ENCODE peak calls at places on chromosomes 13 and 19, in five cellular contexts. M is lung, I is cardiac fibroblast, T is PC-9, X is astrocyte of the spinal cord. P is an unnamed sample.

GRCh38 chr19:49229416-49229815 is 71.8 kb downstream of the TRPM4 start:
- DNase-seq in I (no peak), T (no peak), X (no peak), M (no peak), P (no peak)

GRCh38 chr13:111493468-111493867 is 173.0 kb downstream of the TEX29 start:
- DNase-seq in X (no peak), T (no peak), I (no peak), M (no peak), P (no peak)

GRCh38 chr13:97030705-97031452 is 36.6 kb upstream of the OXGR1 start:
- DNase-seq in I (peak), X (peak), T (peak), M (no peak), P (peak)

GRCh38 chr19:55702131-55702627 is 27.2 kb downstream of the EPN1 start:
- DNase-seq in M (no peak), I (no peak), T (no peak), X (no peak), P (no peak)

GRCh38 chr19:17450264-17451075 is 2.0 kb upstream of the TMEM221 start:
- DNase-seq in X (no peak), I (no peak), M (no peak), T (peak), P (peak)

GRCh38 chr19:3563689-3564269 is 6.4 kb upstream of the MFSD12 start:
- DNase-seq in T (no peak), M (no peak), I (no peak), X (no peak), P (no peak)

GRCh38 chr19:29777916-29778315 is 33.9 kb upstream of the CCNE1 start:
- DNase-seq in T (no peak), M (no peak), X (no peak), I (no peak), P (no peak)

GRCh38 chr19:10113964-10114650 is 2.6 kb downstream of the P2RY11 start:
- DNase-seq in X (no peak), T (no peak), I (no peak), M (no peak), P (no peak)

GRCh38 chr13:114263590-114263989 is 17.8 kb upstream of the UPF3A start:
- DNase-seq in X (no peak), M (no peak), T (no peak), I (no peak), P (no peak)

GRCh38 chr19:17441241-17442135 is 7.0 kb downstream of the TMEM221 start:
- DNase-seq in T (no peak), X (peak), I (peak), M (no peak), P (peak)

GRCh38 chr19:1156305-1156801 is 17.7 kb downstream of the SBNO2 start:
- DNase-seq in I (no peak), M (no peak), X (no peak), T (no peak), P (no peak)

GRCh38 chr13:28542804-28543203 is 47.9 kb upstream of the FLT1 start:
- DNase-seq in X (no peak), I (no peak), T (no peak), M (no peak), P (no peak)

GRCh38 chr13:114131581-114132418 is 623 bp downstream of the RASA3 start:
- DNase-seq in T (no peak), M (no peak), I (peak), X (peak), P (peak)

GRCh38 chr13:59497845-59498244 is 665.9 kb downstream of the DIAPH3 start:
- DNase-seq in I (no peak), M (no peak), X (no peak), T (no peak), P (no peak)

GRCh38 chr13:40230833-40231266 is 435.6 kb downstream of the FOXO1 start:
- DNase-seq in T (no peak), M (no peak), X (peak), I (peak), P (no peak)

GRCh38 chr19:51598159-51598915 is 27.3 kb downstream of the ZNF175 start:
- DNase-seq in T (no peak), I (no peak), X (no peak), M (no peak), P (no peak)

GRCh38 chr13:73025212-73026012 is 33.4 kb upstream of the KLF5 start:
- DNase-seq in I (peak), X (peak), T (no peak), M (no peak), P (peak)

GRCh38 chr19:46453661-46454060 is 17.7 kb downstream of the PNMA8A start:
- DNase-seq in T (no peak), X (no peak), M (no peak), I (no peak), P (peak)

GRCh38 chr19:3670796-3671679 is 29.2 kb downstream of the PIP5K1C start:
- DNase-seq in I (peak), T (no peak), M (peak), X (peak), P (no peak)

GRCh38 chr19:35266904-35267817 is 1.6 kb upstream of the USF2 start:
- DNase-seq in I (no peak), M (no peak), T (peak), X (no peak), P (peak)

DNA sequence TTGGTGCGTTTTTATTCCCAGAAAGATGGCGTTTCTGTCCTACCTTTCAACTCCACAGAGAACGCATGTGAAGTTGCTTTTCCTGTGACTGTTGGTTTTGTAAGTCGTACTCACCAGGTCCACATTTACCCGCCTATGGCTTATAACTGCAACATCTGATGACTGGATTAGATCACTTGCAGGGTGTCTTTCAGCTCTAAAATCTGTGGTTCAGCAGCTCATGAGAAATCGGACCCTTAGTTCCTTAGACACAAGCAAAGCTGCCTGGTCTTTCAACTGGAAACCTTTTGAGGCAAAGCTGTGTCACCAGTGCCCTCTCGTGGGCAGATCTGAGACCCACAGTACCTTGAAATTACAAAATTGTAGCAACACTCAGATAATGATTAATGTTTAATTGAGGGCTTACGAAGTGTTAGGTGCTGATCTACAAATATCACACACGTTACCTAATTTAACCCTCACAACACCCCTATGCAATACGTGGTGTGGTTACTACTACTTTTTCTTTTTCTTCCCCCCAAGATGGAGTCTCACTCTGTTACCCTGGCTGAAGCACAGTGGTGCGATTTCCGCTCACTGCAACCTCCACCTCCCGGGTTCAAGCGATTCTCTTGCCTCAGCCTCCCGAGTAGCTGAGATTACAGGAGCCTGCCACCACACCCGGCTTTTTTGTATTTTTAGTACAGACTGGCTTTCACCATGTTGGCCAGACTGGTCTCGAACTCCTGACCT is 65.4 kb downstream of the RUBCNL start:
- DNase-seq in T (peak), X (peak), I (peak), M (no peak), P (peak)
- TF ChIP-seq CTCF in T (peak), X (peak), I (peak), M (peak), P (peak)

GRCh38 chr19:7888145-7888825 is at the start of gene LRRC8E:
- DNase-seq in I (peak), T (peak), X (peak), M (peak), P (peak)

GRCh38 chr19:7885818-7886217 is 2.5 kb upstream of the LRRC8E start:
- DNase-seq in I (no peak), X (no peak), M (no peak), T (no peak), P (no peak)

GRCh38 chr19:7888826-7889217 is 512 bp downstream of the LRRC8E start:
- DNase-seq in X (no peak), I (no peak), T (no peak), M (no peak), P (no peak)

GRCh38 chr19:7883796-7884570 is 4.3 kb upstream of the LRRC8E start:
- DNase-seq in I (peak), T (no peak), M (no peak), X (no peak), P (peak)

DNA sequence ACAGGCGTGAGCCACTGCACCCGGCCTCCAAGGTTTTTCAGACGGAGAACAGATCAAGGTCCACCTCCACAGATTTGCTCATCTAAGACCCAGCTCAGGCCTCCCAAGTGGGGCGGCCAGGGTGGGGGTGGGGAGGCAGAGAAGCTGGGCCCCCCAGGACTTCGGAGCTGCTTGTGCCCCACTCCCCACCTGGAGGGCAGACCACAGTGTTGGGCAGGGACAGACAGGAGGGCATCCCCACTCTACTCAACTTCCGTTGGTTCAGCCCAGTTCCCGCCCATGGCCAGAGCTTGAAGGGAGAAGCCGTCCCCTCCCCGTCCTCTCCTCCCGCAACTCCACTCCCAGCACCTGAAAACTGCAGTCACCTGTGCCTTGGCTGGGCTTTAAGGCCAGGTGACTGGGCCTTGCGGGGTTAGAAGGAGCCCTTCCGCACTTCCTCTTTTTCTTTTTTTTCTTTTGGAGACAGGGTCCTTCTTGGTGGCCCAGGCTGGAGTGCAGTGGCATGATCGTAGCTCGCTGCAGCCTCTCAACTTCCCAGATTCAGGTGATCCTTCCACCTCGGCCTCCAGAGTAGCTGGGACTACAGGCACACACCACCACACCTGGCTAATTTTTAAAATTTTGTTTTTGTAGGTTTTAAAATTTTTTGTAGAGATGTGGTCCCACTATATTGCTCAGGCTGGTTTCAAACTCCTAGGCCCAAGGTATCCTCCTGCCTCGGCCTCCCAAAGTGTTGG is 734 bp upstream of the LRRC8E start:
- DNase-seq in T (no peak), X (no peak), M (no peak), I (no peak), P (no peak)
- H3K4me3 ChIP-seq in T (peak), X (no peak), M (no peak), I (no peak), P (no peak)

GRCh38 chr19:39768811-39769210 is 9.8 kb upstream of the LEUTX start:
- DNase-seq in T (no peak), I (no peak), X (no peak), M (no peak), P (no peak)

GRCh38 chr19:39768334-39768733 is 10.3 kb upstream of the LEUTX start:
- DNase-seq in M (no peak), X (no peak), T (no peak), I (no peak), P (peak)

GRCh38 chr19:39759457-39760184 is 19.0 kb upstream of the LEUTX start:
- DNase-seq in I (no peak), T (no peak), M (no peak), X (no peak), P (no peak)

DNA sequence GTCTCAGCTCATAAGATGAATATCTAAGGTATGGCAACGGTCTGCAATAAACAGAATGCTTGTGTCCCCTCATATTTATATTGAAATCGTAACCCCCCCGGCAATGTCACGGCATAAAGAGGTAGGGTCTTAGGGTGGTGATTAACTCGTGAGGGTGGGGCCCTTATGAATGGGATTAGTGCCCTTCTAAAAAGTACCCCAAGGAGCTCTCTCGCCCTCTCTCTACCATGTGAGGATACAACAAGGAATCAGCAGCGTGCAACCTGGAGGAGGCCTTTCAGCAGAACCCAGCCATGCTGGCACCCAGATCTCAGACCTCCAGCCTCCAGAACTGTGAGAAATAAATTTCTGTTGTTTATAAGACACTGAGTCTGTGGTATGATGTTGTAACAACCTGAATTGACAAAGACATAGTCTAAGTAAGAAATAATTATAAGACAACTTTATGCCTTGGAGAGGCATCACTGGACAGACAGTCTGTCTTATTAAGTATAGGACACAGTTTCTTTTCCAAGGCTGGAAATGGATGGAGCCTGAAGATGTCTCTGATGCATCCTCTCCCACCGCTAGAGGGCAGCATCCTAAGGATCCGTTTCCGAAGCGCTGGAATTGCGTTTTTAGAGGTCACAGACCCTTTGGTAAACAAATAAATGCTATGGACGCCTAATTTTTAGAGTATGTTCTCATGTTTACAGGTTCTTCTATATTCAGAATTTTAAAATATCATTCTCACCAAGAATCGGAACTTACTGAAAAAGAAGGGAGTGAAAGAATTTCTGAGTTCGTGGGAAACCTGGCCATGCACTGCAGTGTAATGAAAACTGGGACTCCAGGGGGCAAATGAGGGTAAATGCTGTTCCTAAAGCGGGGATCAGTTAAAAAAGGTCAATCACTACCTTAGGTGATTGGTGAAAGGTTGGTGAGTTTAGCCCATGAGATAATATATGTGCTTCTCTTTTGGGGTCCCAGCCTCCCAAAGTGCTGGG is 13.3 kb upstream of the LEUTX start:
- DNase-seq in X (peak), I (peak), T (peak), M (peak), P (peak)
- TF ChIP-seq CTCF in X (peak), I (peak), T (peak), M (peak), P (peak)

GRCh38 chr13:74025369-74025768 is 108.8 kb downstream of the KLF12 start:
- DNase-seq in X (no peak), I (no peak), T (no peak), M (no peak), P (no peak)

GRCh38 chr13:74027161-74027779 is 106.9 kb downstream of the KLF12 start:
- DNase-seq in I (no peak), T (no peak), M (no peak), X (no peak), P (no peak)

GRCh38 chr13:74024314-74024713 is 109.9 kb downstream of the KLF12 start:
- DNase-seq in X (no peak), I (no peak), T (no peak), M (no peak), P (no peak)

GRCh38 chr13:74024856-74025255 is 109.3 kb downstream of the KLF12 start:
- DNase-seq in M (no peak), X (no peak), I (no peak), T (no peak), P (no peak)

GRCh38 chr13:74026753-74027152 is 107.5 kb downstream of the KLF12 start:
- DNase-seq in M (no peak), T (peak), X (peak), I (peak), P (peak)
- H3K4me3 ChIP-seq in M (no peak), T (no peak), X (no peak), I (no peak), P (no peak)

GRCh38 chr13:84455143-84455905 is 573.0 kb upstream of the SLITRK1 start:
- DNase-seq in T (no peak), M (no peak), I (no peak), X (no peak), P (peak)
- TF ChIP-seq CTCF in T (no peak), M (no peak), I (no peak), X (no peak), P (peak)

DNA sequence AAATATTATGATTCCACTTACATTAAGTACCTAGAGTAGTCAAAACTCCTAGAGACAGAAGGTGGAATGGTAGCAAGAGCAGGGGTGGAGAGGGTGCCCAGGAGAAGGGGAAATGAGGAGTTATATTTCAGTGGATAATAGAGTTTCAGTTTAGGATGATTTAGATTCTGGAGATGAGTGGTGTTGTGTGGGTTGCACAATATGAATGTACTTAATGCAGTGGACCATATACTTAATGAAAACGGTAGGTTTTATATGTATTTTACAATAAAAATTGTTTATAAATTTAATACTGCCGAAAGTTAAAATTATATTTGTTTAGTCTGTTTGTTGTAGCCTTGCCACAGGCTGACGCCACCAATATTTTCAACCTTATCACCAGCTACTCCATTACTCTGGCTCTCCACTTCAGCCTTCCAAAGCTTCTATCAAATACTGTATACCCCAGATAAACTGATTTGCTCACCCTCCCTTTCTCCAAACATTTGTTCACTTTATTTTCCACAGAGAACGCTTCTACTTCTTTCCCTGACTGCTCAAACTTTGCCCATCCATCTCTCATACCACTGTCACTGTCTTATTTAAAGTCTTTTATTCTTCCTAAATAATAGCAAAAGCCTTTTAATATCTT is 1.4 kb upstream of the RBM26 start:
- DNase-seq in T (no peak), M (no peak), I (no peak), X (no peak), P (no peak)
- H3K4me3 ChIP-seq in T (peak), M (no peak), I (no peak), X (no peak), P (peak)

GRCh38 chr19:18589380-18590272 is 1.0 kb downstream of the REX1BD start:
- DNase-seq in X (peak), T (peak), I (peak), M (peak), P (peak)

GRCh38 chr19:18587561-18587960 is 1.0 kb upstream of the REX1BD start:
- DNase-seq in T (no peak), X (no peak), M (no peak), I (no peak), P (no peak)

GRCh38 chr19:18588611-18589379 is at the start of gene REX1BD:
- DNase-seq in T (peak), M (peak), I (peak), X (peak), P (peak)

GRCh38 chr19:18587962-18588610 is 512 bp upstream of the REX1BD start:
- DNase-seq in T (no peak), X (no peak), I (no peak), M (no peak), P (no peak)

DNA sequence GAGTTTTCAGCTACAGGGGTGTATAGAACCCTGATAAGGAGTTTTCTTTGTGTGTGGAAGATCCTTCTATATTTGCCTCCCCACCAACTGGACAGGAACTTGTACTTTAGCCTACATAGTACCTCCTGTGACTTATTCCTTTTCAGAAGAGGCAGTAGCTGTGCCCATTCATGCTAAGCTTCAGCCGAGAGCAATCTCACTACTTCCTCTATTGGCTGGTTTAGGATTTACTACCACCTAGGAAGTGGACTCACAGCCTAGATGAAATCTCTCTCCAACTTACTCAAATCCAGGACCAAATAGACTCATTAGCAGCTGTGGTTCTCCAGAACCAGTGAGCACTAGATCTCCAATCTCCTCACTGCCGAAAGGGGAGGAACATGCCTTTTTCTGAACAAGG is 2.3 kb upstream of the REX1BD start:
- DNase-seq in X (no peak), T (no peak), M (no peak), I (no peak), P (no peak)
- TF ChIP-seq CTCF in X (no peak), T (no peak), M (no peak), I (peak), P (peak)

GRCh38 chr13:112953591-112954487 is 15.2 kb upstream of the MCF2L start:
- DNase-seq in M (no peak), X (no peak), I (no peak), T (no peak), P (no peak)
- H3K4me3 ChIP-seq in M (no peak), X (no peak), I (no peak), T (no peak), P (no peak)

P was measured in epithelial cell of esophagus.